ENCODE peak calls at places on chromosomes 6 and 20, in ten cellular contexts. T, N, F, I, G, A, C, J, R and W are unnamed samples.
A peak's percentile ranks its signal among the peaks of the same experiment; 100 is the strongest.

GRCh38 chr20:52004720-52005119 is 186.9 kb downstream of the ZFP64 start:
- DNase-seq in F (no peak), C (peak; percentile 42), N (no peak), I (no peak), T (no peak), G (no peak), J (no peak), R (no peak), A (no peak), W (no peak)

GRCh38 chr6:148771212-148771601 is 24.4 kb downstream of the UST start:
- DNase-seq in G (no peak), C (no peak), F (no peak), N (no peak), J (no peak), R (no peak), A (no peak), I (no peak), T (no peak), W (no peak)

GRCh38 chr6:46015119-46015968 is at the start of gene CLIC5:
- DNase-seq in R (peak; percentile 20), A (peak; percentile 50), C (no peak), T (no peak), G (peak; percentile 65), N (peak; percentile 71), J (no peak), I (no peak), F (peak; percentile 11), W (no peak)

GRCh38 chr20:50561379-50562078 is 51.3 kb downstream of the PTPN1 start:
- DNase-seq in T (no peak), N (peak; percentile 44), C (peak; percentile 84), F (no peak), R (no peak), I (no peak), A (no peak), G (no peak), J (peak; percentile 100), W (no peak)

GRCh38 chr6:100665041-100665380 is 200.3 kb upstream of the SIM1 start:
- DNase-seq in C (no peak), J (no peak), F (no peak), R (no peak), G (no peak), T (no peak), I (no peak), N (no peak), A (no peak), W (no peak)

GRCh38 chr20:63224272-63225081 is 8.5 kb upstream of the YTHDF1 start:
- DNase-seq in G (peak; percentile 58), T (peak; percentile 39), A (peak; percentile 52), N (peak; percentile 62), F (no peak), J (peak; percentile 65), R (no peak), I (no peak), C (no peak), W (no peak)

GRCh38 chr20:63898882-63899558 is 4.1 kb downstream of the DNAJC5 start:
- DNase-seq in A (peak; percentile 62), N (no peak), F (no peak), C (no peak), J (no peak), R (no peak), G (no peak), I (no peak), T (no peak), W (no peak)

GRCh38 chr6:16737389-16737788 is 23.9 kb downstream of the ATXN1 start:
- DNase-seq in C (no peak), A (no peak), F (no peak), I (no peak), J (peak; percentile 73), G (no peak), R (no peak), N (no peak), T (no peak), W (no peak)

GRCh38 chr20:51678041-51678697 is 90.0 kb downstream of the ATP9A start:
- DNase-seq in C (no peak), N (peak; percentile 45), R (no peak), I (no peak), G (peak; percentile 87), A (no peak), F (no peak), J (no peak), T (peak; percentile 69), W (no peak)

GRCh38 chr6:109303647-109304283 is 78.5 kb downstream of the CD164 start:
- DNase-seq in I (no peak), J (no peak), R (no peak), G (no peak), F (no peak), A (no peak), C (no peak), T (no peak), N (no peak), W (no peak)

GRCh38 chr20:61126369-61127195 is 125.5 kb upstream of the CDH4 start:
- DNase-seq in I (no peak), R (no peak), T (no peak), F (no peak), A (no peak), N (no peak), J (no peak), G (no peak), C (no peak), W (no peak)

GRCh38 chr20:14860410-14860814 is 523.0 kb upstream of the FLRT3 start:
- DNase-seq in R (no peak), F (no peak), A (no peak), T (no peak), C (no peak), I (no peak), N (peak; percentile 94), J (no peak), G (peak; percentile 76), W (no peak)

GRCh38 chr6:166351715-166352285 is 9.5 kb upstream of the SFT2D1 start:
- DNase-seq in C (no peak), R (no peak), I (no peak), N (no peak), G (peak; percentile 41), J (peak; percentile 20), A (no peak), T (no peak), F (no peak), W (no peak)

GRCh38 chr20:63036266-63036665 is 29.5 kb upstream of the BHLHE23 start:
- DNase-seq in T (no peak), F (no peak), C (no peak), A (peak; percentile 26), G (no peak), N (no peak), I (no peak), R (no peak), J (no peak), W (no peak)